ENCODE peak calls at places on chromosomes 3 and 15, in seven cellular contexts. V, B, X, D, O, T and L are unnamed samples.

GRCh38 chr3:108489776-108490175 is 20.6 kb downstream of the MYH15 start:
- DNase-seq in V (no peak), B (peak; percentile 71), X (no peak), D (peak; percentile 54), O (peak; percentile 71), T (peak; percentile 20), L (peak; percentile 79)

GRCh38 chr15:97875513-97876285 is 84.8 kb upstream of the ARRDC4 start:
- DNase-seq in V (no peak), B (no peak), X (peak; percentile 81), D (no peak), O (no peak), T (no peak), L (no peak)

GRCh38 chr15:77610731-77611130 is 22.0 kb downstream of the LINGO1 start:
- DNase-seq in V (no peak), B (no peak), X (no peak), D (no peak), O (no peak), T (no peak), L (no peak)

GRCh38 chr3:175002732-175003143 is 143.6 kb downstream of the NAALADL2 start:
- DNase-seq in V (no peak), B (peak; percentile 81), X (no peak), D (peak; percentile 35), O (peak; percentile 68), T (no peak), L (peak; percentile 84)

GRCh38 chr3:54283470-54283869 is 161.1 kb downstream of the CACNA2D3 start:
- DNase-seq in V (no peak), B (no peak), X (no peak), D (no peak), O (no peak), T (no peak), L (peak; percentile 36)

GRCh38 chr15:79195239-79195638 is 87.3 kb upstream of the ANKRD34C start:
- DNase-seq in V (no peak), B (no peak), X (no peak), D (no peak), O (no peak), T (no peak), L (no peak)

GRCh38 chr3:131239250-131239649 is 142.3 kb upstream of the NUDT16 start:
- DNase-seq in V (no peak), B (no peak), X (no peak), D (no peak), O (no peak), T (no peak), L (no peak)

GRCh38 chr15:66884661-66885237 is 180.7 kb upstream of the SMAD3 start:
- DNase-seq in V (no peak), B (no peak), X (no peak), D (no peak), O (no peak), T (no peak), L (no peak)

GRCh38 chr15:52306270-52306669 is 10.7 kb upstream of the MYO5C start:
- DNase-seq in V (no peak), B (peak; percentile 90), X (no peak), D (no peak), O (peak; percentile 36), T (no peak), L (peak; percentile 70)

GRCh38 chr15:85704021-85704420 is 90.7 kb downstream of the KLHL25 start:
- DNase-seq in V (no peak), B (no peak), X (no peak), D (no peak), O (no peak), T (no peak), L (no peak)

GRCh38 chr3:48595526-48596121 is 495 bp upstream of the COL7A1 start:
- DNase-seq in V (peak; percentile 55), B (peak; percentile 95), X (no peak), D (peak; percentile 86), O (peak; percentile 59), T (peak; percentile 41), L (peak; percentile 53)

GRCh38 chr15:43488790-43489585 is 4.0 kb downstream of the TP53BP1 start:
- DNase-seq in V (no peak), B (no peak), X (no peak), D (no peak), O (peak; percentile 54), T (no peak), L (peak; percentile 49)

GRCh38 chr15:62895905-62896316 is 146.6 kb upstream of the TPM1 start:
- DNase-seq in V (no peak), B (peak; percentile 71), X (no peak), D (no peak), O (peak; percentile 64), T (no peak), L (peak; percentile 86)

GRCh38 chr3:185936814-185937688 is 763 bp downstream of the TRA2B start:
- DNase-seq in V (peak; percentile 71), B (peak; percentile 85), X (peak; percentile 93), D (peak; percentile 94), O (peak; percentile 92), T (no peak), L (peak; percentile 91)

GRCh38 chr3:185939721-185940120 is 1.9 kb upstream of the TRA2B start:
- DNase-seq in V (no peak), B (peak; percentile 64), X (no peak), D (no peak), O (no peak), T (no peak), L (no peak)

GRCh38 chr3:185935465-185936263 is 2.1 kb downstream of the TRA2B start:
- DNase-seq in V (no peak), B (no peak), X (no peak), D (no peak), O (no peak), T (no peak), L (no peak)

GRCh38 chr3:185934726-185935464 is 2.9 kb downstream of the TRA2B start:
- DNase-seq in V (no peak), B (no peak), X (no peak), D (no peak), O (no peak), T (no peak), L (no peak)

DNA sequence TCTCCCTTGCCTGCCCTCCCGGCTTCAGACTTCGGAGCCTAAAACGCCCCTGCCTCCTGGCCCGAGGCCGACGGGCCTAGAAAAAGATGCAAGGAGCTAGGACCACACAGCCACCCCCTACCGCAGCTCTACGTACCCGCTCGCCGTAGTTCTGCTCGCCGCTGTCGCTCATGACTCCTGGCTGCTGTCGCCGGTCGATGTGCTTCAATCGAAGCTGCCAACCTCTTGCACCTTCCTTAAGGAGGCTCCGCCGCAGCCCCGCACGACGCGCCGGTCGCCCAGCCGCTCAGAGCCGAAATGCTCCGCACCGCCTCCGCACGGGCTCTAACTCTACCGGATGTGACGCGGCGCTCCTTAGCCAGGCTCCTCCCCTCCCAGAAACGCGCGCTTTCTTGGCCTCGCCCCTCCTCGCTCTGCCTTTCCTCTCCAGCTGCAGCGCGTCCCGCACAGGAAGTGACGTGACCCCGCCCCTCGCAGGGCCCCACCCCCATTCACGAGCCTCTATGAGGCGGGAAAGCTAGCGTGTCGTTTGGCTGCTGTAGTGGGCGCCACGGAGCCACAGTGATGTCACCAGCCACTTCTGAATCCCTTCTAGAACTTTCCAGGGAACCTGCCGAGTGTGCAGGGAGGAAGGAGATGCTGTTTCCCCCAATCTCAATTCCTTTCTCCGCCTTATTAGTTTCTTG is at the start of gene TRA2B:
- DNase-seq in V (peak; percentile 99), B (peak; percentile 98), X (peak; percentile 99), D (peak; percentile 99), O (peak; percentile 99), T (peak; percentile 98), L (peak; percentile 98)
- TF ChIP-seq CTCF in V (peak; percentile 44), B (peak; percentile 31), X (peak; percentile 47), D (peak; percentile 43), O (peak; percentile 16), T (no peak), L (peak; percentile 26)

GRCh38 chr3:172390792-172391191 is 57.5 kb downstream of the GHSR start:
- DNase-seq in V (no peak), B (no peak), X (no peak), D (no peak), O (no peak), T (no peak), L (no peak)

GRCh38 chr3:172394692-172395091 is 53.6 kb downstream of the GHSR start:
- DNase-seq in V (no peak), B (no peak), X (no peak), D (no peak), O (no peak), T (no peak), L (no peak)

GRCh38 chr3:172388412-172389078 is 59.7 kb downstream of the GHSR start:
- DNase-seq in V (peak; percentile 5), B (no peak), X (no peak), D (no peak), O (no peak), T (no peak), L (no peak)

GRCh38 chr3:172387728-172388127 is 60.5 kb downstream of the GHSR start:
- DNase-seq in V (no peak), B (no peak), X (no peak), D (no peak), O (no peak), T (no peak), L (no peak)

GRCh38 chr3:172391592-172392302 is 56.5 kb downstream of the GHSR start:
- DNase-seq in V (no peak), B (no peak), X (no peak), D (no peak), O (peak; percentile 87), T (no peak), L (peak; percentile 94)
- H3K4me3 ChIP-seq in V (no peak overlapping the region), B (no peak overlapping the region), X (no peak overlapping the region), D (no peak overlapping the region), O (no peak overlapping the region), T (no peak overlapping the region), L (no peak overlapping the region)

GRCh38 chr3:196947860-196948441 is 5.6 kb upstream of the NCBP2 start:
- DNase-seq in V (no peak), B (no peak), X (no peak), D (no peak), O (no peak), T (no peak), L (no peak)

GRCh38 chr3:196949750-196950149 is 7.4 kb upstream of the NCBP2 start:
- DNase-seq in V (no peak), B (no peak), X (no peak), D (no peak), O (no peak), T (no peak), L (no peak)

GRCh38 chr3:196948442-196949365 is 6.4 kb upstream of the NCBP2 start:
- DNase-seq in V (no peak), B (no peak), X (no peak), D (no peak), O (peak; percentile 16), T (no peak), L (peak; percentile 15)

GRCh38 chr3:196954832-196955231 is 12.5 kb upstream of the NCBP2 start:
- DNase-seq in V (no peak), B (no peak), X (no peak), D (no peak), O (no peak), T (no peak), L (no peak)

DNA sequence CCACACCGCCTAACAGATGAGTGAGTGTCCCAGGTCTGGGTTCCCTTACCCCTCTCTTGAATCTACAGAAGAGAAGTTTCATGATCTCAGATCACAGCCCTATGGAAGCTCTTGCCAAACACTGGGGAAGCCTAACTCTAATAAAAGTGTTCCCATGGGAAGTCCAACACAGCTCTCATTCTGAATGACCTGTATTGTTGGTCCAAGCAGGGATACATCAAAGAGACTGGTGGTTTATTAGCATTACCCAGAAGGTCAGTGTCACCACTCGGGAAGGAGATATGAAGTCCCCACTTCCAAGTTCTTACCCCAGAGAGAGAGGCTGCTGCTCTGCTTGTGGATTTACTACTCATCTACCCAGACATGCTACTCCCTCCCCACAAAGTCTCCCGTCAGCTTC is 9.0 kb upstream of the NCBP2 start:
- DNase-seq in V (no peak), B (no peak), X (no peak), D (no peak), O (no peak), T (no peak), L (no peak)
- TF ChIP-seq CTCF in V (no peak), B (no peak), X (no peak), D (no peak), O (no peak), T (no peak), L (no peak)

GRCh38 chr3:115623414-115623868 is at the start of gene GAP43:
- DNase-seq in V (peak; percentile 53), B (peak; percentile 15), X (peak; percentile 56), D (peak; percentile 71), O (peak; percentile 75), T (no peak), L (peak; percentile 81)
- H3K4me3 ChIP-seq in V (peak within 1 kb of the TSS; percentile 60), B (peak within 1 kb of the TSS; percentile 17), X (peak within 1 kb of the TSS; percentile 24), D (no peak within 1 kb of the TSS), O (peak within 1 kb of the TSS; percentile 41), T (no peak within 1 kb of the TSS), L (peak within 1 kb of the TSS; percentile 55)